ENCODE peak calls at places on chromosome 12, in five cellular contexts. L is lung, Y is ovary, I is colonic mucosa, N is sigmoid colon. G is an unnamed sample.

GRCh38 chr12:71315328-71315960 is 124.2 kb upstream of the LGR5 start:
- DNase-seq in I (no peak), L (no peak), Y (no peak), N (no peak), G (no peak)

GRCh38 chr12:76069339-76069738 is 15.1 kb downstream of the NAP1L1 start:
- DNase-seq in L (no peak), N (no peak), Y (no peak), I (no peak), G (no peak)

GRCh38 chr12:121114019-121114639 is 18.5 kb upstream of the P2RX7 start:
- DNase-seq in N (peak; percentile 6), L (no peak), I (no peak), Y (no peak), G (no peak)

GRCh38 chr12:52147983-52148540 is 43.8 kb downstream of the KRT80 start:
- DNase-seq in L (no peak), N (no peak), Y (no peak), I (no peak), G (no peak)

GRCh38 chr12:26744697-26745440 is 88.1 kb downstream of the ITPR2 start:
- DNase-seq in I (no peak), N (peak; percentile 69), L (no peak), Y (no peak), G (no peak)

GRCh38 chr12:1776139-1776975 is 44.0 kb upstream of the LRTM2 start:
- DNase-seq in N (no peak), Y (no peak), L (no peak), I (no peak), G (no peak)

GRCh38 chr12:115337693-115338543 is 653.9 kb upstream of the TBX3 start:
- DNase-seq in I (peak; percentile 45), N (peak; percentile 79), Y (no peak), L (no peak), G (peak; percentile 30)

GRCh38 chr12:89895591-89895990 is 187.0 kb upstream of the ATP2B1 start:
- DNase-seq in Y (no peak), L (no peak), I (no peak), N (no peak), G (no peak)

GRCh38 chr12:27899151-27899661 is 73.3 kb downstream of the PTHLH start:
- DNase-seq in I (no peak), Y (no peak), L (no peak), N (no peak), G (no peak)

GRCh38 chr12:107025691-107026090 is 38.7 kb upstream of the MTERF2 start:
- DNase-seq in L (no peak), N (no peak), Y (no peak), I (no peak), G (no peak)

GRCh38 chr12:22083167-22083566 is 37.1 kb downstream of the CMAS start:
- DNase-seq in I (no peak), N (no peak), Y (no peak), L (no peak), G (no peak)

GRCh38 chr12:75977952-75978671 is 53.5 kb downstream of the PHLDA1 start:
- DNase-seq in N (peak; percentile 75), I (peak; percentile 86), Y (peak; percentile 34), L (peak; percentile 71), G (peak; percentile 60)

GRCh38 chr12:116630762-116631161 is 71.6 kb downstream of the MAP1LC3B2 start:
- DNase-seq in Y (no peak), L (no peak), I (peak; percentile 52), N (no peak), G (peak; percentile 53)

GRCh38 chr12:89846473-89846872 is 137.8 kb upstream of the ATP2B1 start:
- DNase-seq in I (no peak), Y (no peak), L (no peak), N (no peak), G (no peak)

GRCh38 chr12:52004042-52004648 is 2.6 kb upstream of the TAMALIN start:
- DNase-seq in L (no peak), Y (peak; percentile 77), I (peak; percentile 74), N (peak; percentile 82), G (peak; percentile 76)

GRCh38 chr12:6222009-6222702 is 22.0 kb downstream of the CD9 start:
- DNase-seq in I (peak; percentile 45), Y (no peak), L (no peak), N (peak; percentile 65), G (peak; percentile 28)

GRCh38 chr12:69274861-69275260 is 35.5 kb downstream of the CPSF6 start:
- DNase-seq in N (no peak), L (no peak), Y (no peak), I (no peak), G (no peak)

GRCh38 chr12:38155526-38156496 is 160.8 kb upstream of the ALG10B start:
- DNase-seq in N (peak; percentile 65), I (peak; percentile 13), Y (no peak), L (no peak), G (no peak)

GRCh38 chr12:15978431-15978950 is 67.4 kb downstream of the DERA start:
- DNase-seq in I (no peak), Y (no peak), L (no peak), N (no peak), G (no peak)

GRCh38 chr12:45615268-45615667 is 114.2 kb upstream of the ARID2 start:
- DNase-seq in I (no peak), N (no peak), Y (no peak), L (no peak), G (no peak)

GRCh38 chr12:125287155-125287847 is 222.1 kb downstream of the AACS start:
- DNase-seq in N (no peak), Y (no peak), L (no peak), I (no peak), G (no peak)

GRCh38 chr12:3032770-3033537 is 44.2 kb upstream of the TSPAN9 start:
- DNase-seq in I (no peak), Y (no peak), N (no peak), L (no peak), G (peak; percentile 52)

GRCh38 chr12:42468341-42468821 is 121.2 kb downstream of the PRICKLE1 start:
- DNase-seq in I (no peak), N (peak; percentile 67), Y (no peak), L (no peak), G (no peak)

GRCh38 chr12:47862881-47863280 is 41.9 kb downstream of the VDR start:
- DNase-seq in L (no peak), N (peak; percentile 46), I (peak; percentile 14), Y (no peak), G (no peak)

GRCh38 chr12:31732926-31733548 is 4.2 kb upstream of the AMN1 start:
- DNase-seq in Y (no peak), I (no peak), N (no peak), L (no peak), G (peak; percentile 30)

GRCh38 chr12:131007794-131008460 is 54.2 kb downstream of the ADGRD1 start:
- DNase-seq in L (no peak), I (no peak), N (no peak), Y (no peak), G (no peak)

GRCh38 chr12:91381309-91381804 is 198.7 kb upstream of the DCN start:
- DNase-seq in L (peak; percentile 54), I (no peak), N (peak; percentile 80), Y (peak; percentile 52), G (peak; percentile 54)

GRCh38 chr12:106248849-106249371 is 1.1 kb upstream of the CKAP4 start:
- DNase-seq in Y (no peak), I (peak; percentile 54), N (no peak), L (no peak), G (no peak)

GRCh38 chr12:124316257-124316656 is 21.4 kb downstream of the RFLNA start:
- DNase-seq in L (no peak), N (no peak), I (no peak), Y (no peak), G (no peak)

GRCh38 chr12:93397412-93397811 is 19.7 kb downstream of the NUDT4 start:
- DNase-seq in N (no peak), L (no peak), Y (no peak), I (no peak), G (peak; percentile 64)
- H3K36me3 ChIP-seq in N (no peaks in the 10 kb centered on the region), L (peaks cover 17% of the 10 kb centered on the region), Y (no peaks in the 10 kb centered on the region), I (no peaks in the 10 kb centered on the region), G (peaks cover 4% of the 10 kb centered on the region)

DNA sequence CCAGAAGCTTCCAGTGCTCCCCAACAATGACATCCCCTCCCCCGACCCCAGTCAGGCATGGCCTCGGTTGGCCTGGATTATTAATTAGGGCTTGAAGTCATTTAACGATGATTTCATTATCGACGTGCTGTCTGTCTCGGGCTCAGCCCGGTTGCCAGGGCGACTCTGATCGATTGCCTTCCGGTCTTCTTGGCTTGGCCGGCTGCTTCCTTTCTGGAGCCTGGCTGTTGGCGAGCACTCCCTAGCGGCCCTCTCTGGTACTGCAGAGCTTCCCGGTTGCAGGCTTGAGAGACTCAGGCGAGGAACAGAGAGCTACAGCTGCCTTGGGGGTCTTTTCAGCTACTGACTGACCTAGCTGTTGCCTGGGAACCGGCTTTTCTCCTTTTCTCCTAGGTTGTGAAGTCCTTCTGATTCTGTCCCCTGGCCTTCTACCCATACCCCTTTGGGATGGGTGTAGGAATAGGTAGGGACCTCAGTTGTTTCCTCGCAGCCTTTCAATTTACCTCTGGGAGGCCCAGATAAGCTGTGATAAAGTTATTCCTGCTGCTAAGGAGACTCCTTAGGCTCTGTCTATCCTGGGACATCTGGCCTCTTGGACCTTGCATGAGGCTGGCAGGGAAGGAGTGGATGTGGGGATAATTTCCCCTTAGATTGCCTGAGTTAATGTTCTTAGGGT is 5.5 kb upstream of the CISTR start:
- DNase-seq in Y (peak; percentile 74), L (peak; percentile 77), I (peak; percentile 80), N (peak; percentile 82), G (peak; percentile 88)
- H3K4me3 ChIP-seq in Y (no peak overlapping the region), L (no peak overlapping the region), I (no peak overlapping the region), N (no peak overlapping the region), G (no peak overlapping the region)

GRCh38 chr12:66663605-66664004 is 15.3 kb downstream of the GRIP1 start:
- DNase-seq in I (no peak), N (no peak), L (no peak), Y (no peak), G (no peak)
- H3K4me1 ChIP-seq in I (no peaks in the 10 kb centered on the region), N (peaks cover 4% of the 10 kb centered on the region), L (peaks cover 2% of the 10 kb centered on the region), Y (no peaks in the 10 kb centered on the region), G (peaks cover 6% of the 10 kb centered on the region)

GRCh38 chr12:50201987-50202521 is 34.9 kb upstream of the CERS5 start:
- DNase-seq in Y (no peak), I (peak; percentile 56), N (no peak), L (no peak), G (peak; percentile 52)
- H3K36me3 ChIP-seq in Y (no peaks in the 10 kb centered on the region), I (peaks cover 8% of the 10 kb centered on the region), N (peaks cover 12% of the 10 kb centered on the region), L (peaks cover 26% of the 10 kb centered on the region), G (no peaks in the 10 kb centered on the region)

GRCh38 chr12:65603428-65604351 is 220.6 kb upstream of the HMGA2 start:
- DNase-seq in I (peak; percentile 51), L (peak; percentile 79), N (peak; percentile 62), Y (no peak), G (peak; percentile 15)

GRCh38 chr12:65605019-65605418 is 219.3 kb upstream of the HMGA2 start:
- DNase-seq in L (no peak), Y (no peak), I (no peak), N (no peak), G (no peak)

GRCh38 chr12:65602579-65603295 is 221.5 kb upstream of the HMGA2 start:
- DNase-seq in L (peak; percentile 71), Y (peak; percentile 68), I (peak; percentile 87), N (peak; percentile 76), G (peak; percentile 69)

GRCh38 chr12:65598688-65599087 is 225.6 kb upstream of the HMGA2 start:
- DNase-seq in I (no peak), N (no peak), Y (no peak), L (no peak), G (no peak)

GRCh38 chr12:65602191-65602578 is 222.1 kb upstream of the HMGA2 start:
- DNase-seq in Y (no peak), I (no peak), L (no peak), N (no peak), G (no peak)
- H3K4me3 ChIP-seq in Y (no peak overlapping the region), I (no peak overlapping the region), L (no peak overlapping the region), N (no peak overlapping the region), G (no peak overlapping the region)